ENCODE peak calls at places on chromosome 13, in five cellular contexts. X is adrenal gland; A is NCI-H2029; E is activated T-cell treated with anti-CD3 and anti-CD28 coated beads for 4 hours; T is stimulated activated CD8-positive, alpha-beta memory T cell treated with anti-CD3 and anti-CD28 coated beads, Interleukin-4, amount 100 ng/mL, for 1 hour. V is an unnamed sample.

GRCh38 chr13:30108913-30109237 is 198.5 kb downstream of the KATNAL1 start:
- DNase-seq in X (no peak), A (peak; percentile 18), T (no peak), E (no peak), V (peak; percentile 39)

GRCh38 chr13:28558126-28558525 is 63.2 kb upstream of the FLT1 start:
- DNase-seq in X (no peak), A (no peak), T (no peak), E (no peak), V (no peak)

GRCh38 chr13:27171244-27171829 is at the start of gene USP12:
- DNase-seq in X (no peak), T (no peak), E (peak; percentile 33), A (no peak), V (no peak)

GRCh38 chr13:67281476-67281875 is 51.3 kb upstream of the PCDH9 start:
- DNase-seq in X (no peak), T (no peak), E (no peak), A (no peak), V (no peak)

GRCh38 chr13:114339779-114340534 is 25.7 kb downstream of the CHAMP1 start:
- DNase-seq in X (peak; percentile 54), T (peak; percentile 8), A (peak; percentile 50), E (no peak), V (peak; percentile 14)

GRCh38 chr13:86174632-86175031 is 375.4 kb upstream of the SLITRK6 start:
- DNase-seq in X (no peak), T (no peak), A (no peak), E (no peak), V (no peak)

GRCh38 chr13:79528356-79528755 is 47.4 kb downstream of the NDFIP2 start:
- DNase-seq in E (no peak), T (no peak), A (no peak), X (peak; percentile 27), V (no peak)

GRCh38 chr13:106619688-106620555 is 52.0 kb upstream of the ARGLU1 start:
- DNase-seq in E (no peak), T (no peak), X (peak; percentile 53), A (peak; percentile 9), V (peak; percentile 19)